ENCODE peak calls at places on chromosomes 11 and 22, in nine cellular contexts. A, I, F, M, N, J, Y, P and H are unnamed samples.

GRCh38 chr11:86408845-86409244 is 34.2 kb downstream of the CCDC81 start:
- DNase-seq in A (no peak), I (no peak), F (no peak), M (no peak), N (no peak), J (no peak), Y (no peak), P (no peak), H (no peak)

GRCh38 chr22:36913431-36914382 is at the start of gene CSF2RB:
- DNase-seq in A (no peak), I (no peak), F (peak; percentile 38), M (no peak), N (no peak), J (peak; percentile 75), Y (no peak), P (no peak), H (no peak)

GRCh38 chr11:75323609-75324008 is 27.9 kb downstream of the ARRB1 start:
- DNase-seq in A (no peak), I (no peak), F (no peak), M (no peak), N (no peak), J (no peak), Y (no peak), P (no peak), H (no peak)

GRCh38 chr11:94635072-94635471 is 67.9 kb downstream of the PIWIL4 start:
- DNase-seq in A (no peak), I (no peak), F (no peak), M (no peak), N (no peak), J (no peak), Y (no peak), P (no peak), H (no peak)

GRCh38 chr22:38034278-38034882 is 22.8 kb upstream of the PICK1 start:
- DNase-seq in A (peak; percentile 84), I (no peak), F (peak; percentile 63), M (peak; percentile 91), N (peak; percentile 79), J (peak; percentile 92), Y (peak; percentile 69), P (no peak), H (no peak)

GRCh38 chr22:30422481-30423295 is 2.9 kb upstream of the MTFP1 start:
- DNase-seq in A (peak; percentile 76), I (no peak), F (peak; percentile 83), M (peak; percentile 98), N (peak; percentile 76), J (peak; percentile 92), Y (peak; percentile 24), P (no peak), H (no peak)

GRCh38 chr11:18078909-18079308 is 27.0 kb downstream of the SAAL1 start:
- DNase-seq in A (no peak), I (no peak), F (no peak), M (no peak), N (no peak), J (no peak), Y (no peak), P (no peak), H (no peak)

GRCh38 chr11:3217751-3218482 is 696 bp downstream of the MRGPRG start:
- DNase-seq in A (no peak), I (no peak), F (no peak), M (no peak), N (no peak), J (no peak), Y (peak; percentile 7), P (peak; percentile 66), H (no peak)

GRCh38 chr22:38207898-38208432 is 6.2 kb downstream of the MAFF start:
- DNase-seq in A (no peak), I (no peak), F (no peak), M (no peak), N (no peak), J (no peak), Y (no peak), P (no peak), H (no peak)

GRCh38 chr11:97963528-97964331 is 1057.0 kb upstream of the CNTN5 start:
- DNase-seq in A (no peak), I (no peak), F (no peak), M (peak; percentile 57), N (no peak), J (no peak), Y (no peak), P (no peak), H (no peak)

GRCh38 chr11:61868601-61869476 is 22.5 kb downstream of the FADS3 start:
- DNase-seq in A (no peak), I (no peak), F (no peak), M (no peak), N (no peak), J (no peak), Y (no peak), P (no peak), H (no peak)

GRCh38 chr22:48883211-48883960 is 944.3 kb downstream of the BRD1 start:
- DNase-seq in A (no peak), I (no peak), F (no peak), M (no peak), N (no peak), J (no peak), Y (no peak), P (no peak), H (no peak)

GRCh38 chr11:104011031-104011430 is 25.4 kb upstream of the DDI1 start:
- DNase-seq in A (no peak), I (no peak), F (no peak), M (no peak), N (no peak), J (no peak), Y (no peak), P (no peak), H (no peak)

GRCh38 chr11:24636291-24636629 is 139.4 kb downstream of the LUZP2 start:
- DNase-seq in A (no peak), I (no peak), F (no peak), M (no peak), N (no peak), J (no peak), Y (no peak), P (no peak), H (no peak)

GRCh38 chr22:48241658-48242057 is 1479.2 kb downstream of the TBC1D22A start:
- DNase-seq in A (no peak), I (no peak), F (no peak), M (no peak), N (no peak), J (peak; percentile 17), Y (no peak), P (peak; percentile 40), H (no peak)

GRCh38 chr22:17774206-17774927 is at the start of gene BID:
- DNase-seq in A (peak; percentile 40), I (no peak), F (peak; percentile 55), M (peak; percentile 30), N (peak; percentile 66), J (no peak), Y (peak; percentile 47), P (peak; percentile 72), H (no peak)

GRCh38 chr22:17774928-17775675 is 833 bp upstream of the BID start:
- DNase-seq in A (no peak), I (no peak), F (no peak), M (no peak), N (peak; percentile 30), J (no peak), Y (no peak), P (no peak), H (peak; percentile 15)

GRCh38 chr22:17772249-17772962 is 1.9 kb downstream of the BID start:
- DNase-seq in A (no peak), I (no peak), F (peak; percentile 52), M (peak; percentile 44), N (no peak), J (no peak), Y (no peak), P (peak; percentile 66), H (no peak)

GRCh38 chr22:17772963-17773605 is 1.2 kb downstream of the BID start:
- DNase-seq in A (peak; percentile 42), I (no peak), F (no peak), M (peak; percentile 62), N (no peak), J (no peak), Y (no peak), P (no peak), H (peak; percentile 17)

DNA sequence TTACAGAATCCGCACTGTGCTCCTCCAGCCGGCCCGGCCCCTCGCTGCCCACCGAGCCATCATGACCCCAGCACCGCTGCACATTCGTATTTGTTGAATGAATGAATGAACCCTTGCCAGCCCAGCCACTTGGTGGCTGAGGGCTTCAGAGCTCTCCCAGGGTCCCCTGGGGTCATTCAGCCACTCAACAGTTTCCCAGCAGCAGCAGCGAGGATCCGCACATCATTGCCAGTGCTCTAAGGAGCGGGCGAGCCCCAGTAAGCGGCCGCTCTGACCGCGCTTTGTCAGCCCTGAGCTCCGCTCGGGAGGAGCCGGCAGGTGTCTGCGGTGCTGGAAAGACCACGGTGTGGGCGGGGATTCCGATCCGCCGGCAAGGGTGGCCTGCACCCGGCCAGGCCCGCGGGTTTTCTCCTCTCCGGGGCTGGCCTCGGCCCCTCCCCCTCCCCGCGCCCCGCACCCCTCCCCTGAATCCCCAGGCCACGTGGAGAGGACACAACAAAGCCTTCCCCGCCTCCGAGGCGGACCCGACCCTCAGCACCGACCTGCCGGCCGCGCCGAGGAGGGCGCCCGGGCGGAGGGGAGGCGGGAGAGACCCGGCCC is 563 bp downstream of the BID start:
- DNase-seq in A (peak; percentile 83), I (peak; percentile 42), F (peak; percentile 42), M (peak; percentile 35), N (peak; percentile 89), J (no peak), Y (peak; percentile 74), P (peak; percentile 81), H (peak; percentile 77)
- TF ChIP-seq CTCF in A (no peak), I (no peak), F (no peak), M (no peak), N (no peak), J (no peak), Y (no peak), P (no peak), H (no peak)

GRCh38 chr22:24460418-24461089 is 33.2 kb downstream of the ADORA2A start:
- DNase-seq in A (no peak), I (no peak), F (no peak), M (peak; percentile 30), N (no peak), J (no peak), Y (no peak), P (no peak), H (no peak)
- TF ChIP-seq CTCF in A (no peak), I (no peak), F (no peak), M (no peak), N (no peak), J (no peak), Y (no peak), P (peak; percentile 16), H (no peak)

GRCh38 chr11:118953265-118953664 is 2.8 kb upstream of the UPK2 start:
- DNase-seq in A (peak; percentile 92), I (no peak), F (no peak), M (peak; percentile 45), N (peak; percentile 94), J (peak; percentile 65), Y (peak; percentile 26), P (no peak), H (peak; percentile 80)
- TF ChIP-seq CTCF in A (no peak), I (no peak), F (no peak), M (no peak), N (no peak), J (no peak), Y (no peak), P (no peak), H (no peak)

DNA sequence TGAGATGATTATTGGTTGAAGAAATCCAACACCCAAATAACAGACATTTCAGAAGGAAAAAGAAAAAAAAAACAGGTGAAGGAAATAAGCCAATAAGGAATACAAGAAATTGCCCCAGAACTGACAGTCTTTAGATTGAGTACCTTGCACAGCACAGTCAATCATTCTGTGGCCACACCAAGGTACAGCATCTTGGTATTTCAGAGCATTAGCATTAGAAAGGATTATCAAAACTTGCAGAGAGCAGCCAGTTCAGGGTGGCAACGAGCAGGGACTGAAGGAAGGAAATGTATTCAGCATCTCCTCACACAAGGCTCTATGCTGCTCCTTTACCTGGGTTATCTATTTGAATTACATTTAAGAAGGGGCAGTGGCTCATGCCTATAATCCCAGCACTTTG is 2.1 kb downstream of the ADA2 start:
- DNase-seq in A (peak; percentile 86), I (no peak), F (no peak), M (no peak), N (peak; percentile 33), J (no peak), Y (no peak), P (no peak), H (no peak)
- TF ChIP-seq CTCF in A (no peak), I (no peak), F (no peak), M (no peak), N (no peak), J (no peak), Y (no peak), P (no peak), H (no peak)